ENCODE peak calls at places on chromosomes 5 and 9, in nine cellular contexts. One of them, this sample, is unnamed.

GRCh38 chr5:172418847-172419810 is 35.2 kb downstream of the SH3PXD2B start:
- DNase-seq in A549: no peak
- DNase-seq in mesendoderm: no peak
- DNase-seq in tibial artery: no peak
- DNase-seq in CD8-positive, alpha-beta T cell: no peak
- DNase-seq in pancreas: peak; percentile 69
- DNase-seq in spleen: no peak
- DNase-seq in CD8-positive, alpha-beta memory T cell: no peak
- DNase-seq in transverse colon: no peak
- DNase-seq in this sample: no peak

GRCh38 chr9:136204838-136205706 is at the start of gene LHX3:
- DNase-seq in A549: no peak
- DNase-seq in pancreas: no peak
- DNase-seq in tibial artery: no peak
- DNase-seq in mesendoderm: no peak
- DNase-seq in CD8-positive, alpha-beta memory T cell: no peak
- DNase-seq in CD8-positive, alpha-beta T cell: peak; percentile 33
- DNase-seq in spleen: no peak
- DNase-seq in transverse colon: no peak
- DNase-seq in this sample: no peak

GRCh38 chr5:135437796-135438560 is 9.2 kb downstream of the DCANP1 start:
- DNase-seq in mesendoderm: no peak
- DNase-seq in CD8-positive, alpha-beta memory T cell: no peak
- DNase-seq in tibial artery: no peak
- DNase-seq in A549: no peak
- DNase-seq in pancreas: peak; percentile 43
- DNase-seq in CD8-positive, alpha-beta T cell: no peak
- DNase-seq in spleen: peak; percentile 63
- DNase-seq in transverse colon: peak; percentile 67
- DNase-seq in this sample: no peak

GRCh38 chr5:173582198-173583092 is 34.0 kb downstream of the BOD1 start:
- DNase-seq in CD8-positive, alpha-beta memory T cell: no peak
- DNase-seq in CD8-positive, alpha-beta T cell: no peak
- DNase-seq in pancreas: no peak
- DNase-seq in transverse colon: no peak
- DNase-seq in tibial artery: no peak
- DNase-seq in spleen: no peak
- DNase-seq in A549: no peak
- DNase-seq in mesendoderm: peak; percentile 24
- DNase-seq in this sample: no peak

GRCh38 chr9:129550199-129550839 is 70.6 kb downstream of the C9orf50 start:
- DNase-seq in A549: peak; percentile 55
- DNase-seq in tibial artery: peak; percentile 94
- DNase-seq in CD8-positive, alpha-beta T cell: peak; percentile 42
- DNase-seq in spleen: peak; percentile 91
- DNase-seq in transverse colon: peak; percentile 64
- DNase-seq in CD8-positive, alpha-beta memory T cell: no peak
- DNase-seq in pancreas: peak; percentile 82
- DNase-seq in mesendoderm: peak; percentile 58
- DNase-seq in this sample: no peak

GRCh38 chr9:76667521-76667957 is 96.7 kb upstream of the PCA3 start:
- DNase-seq in CD8-positive, alpha-beta T cell: no peak
- DNase-seq in mesendoderm: no peak
- DNase-seq in CD8-positive, alpha-beta memory T cell: no peak
- DNase-seq in transverse colon: no peak
- DNase-seq in tibial artery: no peak
- DNase-seq in spleen: no peak
- DNase-seq in A549: no peak
- DNase-seq in pancreas: no peak
- DNase-seq in this sample: no peak

GRCh38 chr5:34484591-34485228 is 171.4 kb upstream of the RAI14 start:
- DNase-seq in mesendoderm: no peak
- DNase-seq in transverse colon: no peak
- DNase-seq in CD8-positive, alpha-beta T cell: no peak
- DNase-seq in CD8-positive, alpha-beta memory T cell: no peak
- DNase-seq in A549: no peak
- DNase-seq in pancreas: no peak
- DNase-seq in tibial artery: no peak
- DNase-seq in spleen: no peak
- DNase-seq in this sample: no peak

GRCh38 chr5:40551706-40552557 is 127.8 kb upstream of the PTGER4 start:
- DNase-seq in spleen: no peak
- DNase-seq in mesendoderm: peak; percentile 19
- DNase-seq in CD8-positive, alpha-beta T cell: no peak
- DNase-seq in CD8-positive, alpha-beta memory T cell: no peak
- DNase-seq in pancreas: no peak
- DNase-seq in tibial artery: no peak
- DNase-seq in A549: peak; percentile 91
- DNase-seq in transverse colon: no peak
- DNase-seq in this sample: no peak

GRCh38 chr5:109692011-109692410 is 2.3 kb downstream of the MAN2A1 start:
- DNase-seq in CD8-positive, alpha-beta T cell: no peak
- DNase-seq in tibial artery: no peak
- DNase-seq in A549: no peak
- DNase-seq in mesendoderm: no peak
- DNase-seq in CD8-positive, alpha-beta memory T cell: no peak
- DNase-seq in pancreas: no peak
- DNase-seq in spleen: no peak
- DNase-seq in transverse colon: no peak
- DNase-seq in this sample: no peak

GRCh38 chr5:109693535-109694152 is 3.9 kb downstream of the MAN2A1 start:
- DNase-seq in CD8-positive, alpha-beta T cell: no peak
- DNase-seq in pancreas: no peak
- DNase-seq in mesendoderm: peak; percentile 55
- DNase-seq in tibial artery: no peak
- DNase-seq in A549: no peak
- DNase-seq in spleen: no peak
- DNase-seq in CD8-positive, alpha-beta memory T cell: no peak
- DNase-seq in transverse colon: no peak
- DNase-seq in this sample: no peak

GRCh38 chr5:109692852-109693251 is 3.1 kb downstream of the MAN2A1 start:
- DNase-seq in CD8-positive, alpha-beta T cell: no peak
- DNase-seq in mesendoderm: no peak
- DNase-seq in pancreas: no peak
- DNase-seq in tibial artery: no peak
- DNase-seq in spleen: peak; percentile 71
- DNase-seq in A549: no peak
- DNase-seq in CD8-positive, alpha-beta memory T cell: no peak
- DNase-seq in transverse colon: peak; percentile 16
- DNase-seq in this sample: no peak

GRCh38 chr5:109695005-109695926 is 5.5 kb downstream of the MAN2A1 start:
- DNase-seq in mesendoderm: no peak
- DNase-seq in CD8-positive, alpha-beta memory T cell: no peak
- DNase-seq in A549: no peak
- DNase-seq in transverse colon: no peak
- DNase-seq in pancreas: no peak
- DNase-seq in CD8-positive, alpha-beta T cell: no peak
- DNase-seq in tibial artery: no peak
- DNase-seq in spleen: no peak
- DNase-seq in this sample: no peak

GRCh38 chr5:109694451-109694891 is 4.7 kb downstream of the MAN2A1 start:
- DNase-seq in pancreas: no peak
- DNase-seq in CD8-positive, alpha-beta T cell: no peak
- DNase-seq in A549: no peak
- DNase-seq in CD8-positive, alpha-beta memory T cell: no peak
- DNase-seq in transverse colon: no peak
- DNase-seq in mesendoderm: peak; percentile 60
- DNase-seq in spleen: no peak
- DNase-seq in tibial artery: no peak
- DNase-seq in this sample: no peak
- H3K4me3 ChIP-seq in pancreas: no peak overlapping the region
- H3K4me3 ChIP-seq in CD8-positive, alpha-beta T cell: no peak overlapping the region
- H3K4me3 ChIP-seq in A549: no peak overlapping the region
- H3K4me3 ChIP-seq in CD8-positive, alpha-beta memory T cell: no peak overlapping the region
- H3K4me3 ChIP-seq in transverse colon: no peak overlapping the region
- H3K4me3 ChIP-seq in mesendoderm: no peak overlapping the region
- H3K4me3 ChIP-seq in spleen: no peak overlapping the region
- H3K4me3 ChIP-seq in tibial artery: no peak overlapping the region
- H3K4me3 ChIP-seq in this sample: peak overlapping the region; percentile 61

GRCh38 chr5:168867271-168867670 is 288.1 kb upstream of the PANK3 start:
- DNase-seq in CD8-positive, alpha-beta T cell: no peak
- DNase-seq in pancreas: no peak
- DNase-seq in A549: no peak
- DNase-seq in CD8-positive, alpha-beta memory T cell: no peak
- DNase-seq in spleen: no peak
- DNase-seq in tibial artery: no peak
- DNase-seq in transverse colon: no peak
- DNase-seq in mesendoderm: no peak
- DNase-seq in this sample: no peak
- H3K4me1 ChIP-seq in CD8-positive, alpha-beta T cell: no peaks in the 10 kb centered on the region
- H3K4me1 ChIP-seq in pancreas: no peaks in the 10 kb centered on the region
- H3K4me1 ChIP-seq in A549: no peaks in the 10 kb centered on the region
- H3K4me1 ChIP-seq in CD8-positive, alpha-beta memory T cell: no peaks in the 10 kb centered on the region
- H3K4me1 ChIP-seq in spleen: no peaks in the 10 kb centered on the region
- H3K4me1 ChIP-seq in tibial artery: no peaks in the 10 kb centered on the region
- H3K4me1 ChIP-seq in transverse colon: no peaks in the 10 kb centered on the region
- H3K4me1 ChIP-seq in mesendoderm: peaks cover 2% of the 10 kb centered on the region
- H3K4me1 ChIP-seq in this sample: no peaks in the 10 kb centered on the region

GRCh38 chr5:138273834-138274188 is 610 bp downstream of the GFRA3 start:
- DNase-seq in CD8-positive, alpha-beta memory T cell: no peak
- DNase-seq in A549: no peak
- DNase-seq in CD8-positive, alpha-beta T cell: no peak
- DNase-seq in transverse colon: no peak
- DNase-seq in pancreas: no peak
- DNase-seq in mesendoderm: no peak
- DNase-seq in spleen: no peak
- DNase-seq in tibial artery: no peak
- DNase-seq in this sample: no peak
- H3K4me3 ChIP-seq in CD8-positive, alpha-beta memory T cell: no peak overlapping the region
- H3K4me3 ChIP-seq in A549: no peak overlapping the region
- H3K4me3 ChIP-seq in CD8-positive, alpha-beta T cell: no peak overlapping the region
- H3K4me3 ChIP-seq in transverse colon: no peak overlapping the region
- H3K4me3 ChIP-seq in pancreas: no peak overlapping the region
- H3K4me3 ChIP-seq in mesendoderm: no peak overlapping the region
- H3K4me3 ChIP-seq in spleen: no peak overlapping the region
- H3K4me3 ChIP-seq in tibial artery: no peak overlapping the region
- H3K4me3 ChIP-seq in this sample: no peak overlapping the region

GRCh38 chr5:116530276-116530675 is 44.3 kb downstream of the SEMA6A start:
- DNase-seq in transverse colon: no peak
- DNase-seq in mesendoderm: no peak
- DNase-seq in CD8-positive, alpha-beta memory T cell: no peak
- DNase-seq in spleen: no peak
- DNase-seq in A549: no peak
- DNase-seq in CD8-positive, alpha-beta T cell: no peak
- DNase-seq in tibial artery: no peak
- DNase-seq in pancreas: no peak
- DNase-seq in this sample: no peak

GRCh38 chr5:116531635-116532034 is 43.0 kb downstream of the SEMA6A start:
- DNase-seq in mesendoderm: peak; percentile 69
- DNase-seq in spleen: no peak
- DNase-seq in transverse colon: peak; percentile 27
- DNase-seq in CD8-positive, alpha-beta T cell: no peak
- DNase-seq in CD8-positive, alpha-beta memory T cell: no peak
- DNase-seq in tibial artery: no peak
- DNase-seq in pancreas: no peak
- DNase-seq in A549: no peak
- DNase-seq in this sample: no peak

GRCh38 chr5:116534988-116535387 is 39.6 kb downstream of the SEMA6A start:
- DNase-seq in A549: no peak
- DNase-seq in pancreas: no peak
- DNase-seq in transverse colon: no peak
- DNase-seq in mesendoderm: no peak
- DNase-seq in CD8-positive, alpha-beta T cell: no peak
- DNase-seq in spleen: no peak
- DNase-seq in tibial artery: no peak
- DNase-seq in CD8-positive, alpha-beta memory T cell: no peak
- DNase-seq in this sample: no peak

GRCh38 chr5:116531117-116531516 is 43.5 kb downstream of the SEMA6A start:
- DNase-seq in tibial artery: no peak
- DNase-seq in A549: no peak
- DNase-seq in CD8-positive, alpha-beta T cell: no peak
- DNase-seq in pancreas: no peak
- DNase-seq in CD8-positive, alpha-beta memory T cell: no peak
- DNase-seq in spleen: no peak
- DNase-seq in mesendoderm: no peak
- DNase-seq in transverse colon: no peak
- DNase-seq in this sample: no peak

GRCh38 chr5:116532762-116533525 is 41.7 kb downstream of the SEMA6A start:
- DNase-seq in spleen: no peak
- DNase-seq in pancreas: no peak
- DNase-seq in A549: no peak
- DNase-seq in transverse colon: no peak
- DNase-seq in CD8-positive, alpha-beta T cell: no peak
- DNase-seq in mesendoderm: peak; percentile 18
- DNase-seq in tibial artery: no peak
- DNase-seq in CD8-positive, alpha-beta memory T cell: no peak
- DNase-seq in this sample: no peak
- H3K4me1 ChIP-seq in spleen: no peaks in the 10 kb centered on the region
- H3K4me1 ChIP-seq in pancreas: peaks cover 10% of the 10 kb centered on the region
- H3K4me1 ChIP-seq in A549: no peaks in the 10 kb centered on the region
- H3K4me1 ChIP-seq in transverse colon: peaks cover 82% of the 10 kb centered on the region
- H3K4me1 ChIP-seq in CD8-positive, alpha-beta T cell: no peaks in the 10 kb centered on the region
- H3K4me1 ChIP-seq in mesendoderm: peaks cover 25% of the 10 kb centered on the region
- H3K4me1 ChIP-seq in tibial artery: no peaks in the 10 kb centered on the region
- H3K4me1 ChIP-seq in CD8-positive, alpha-beta memory T cell: no peaks in the 10 kb centered on the region
- H3K4me1 ChIP-seq in this sample: no peaks in the 10 kb centered on the region